ENCODE peak calls at places on chromosome 9, in eight cellular contexts. C is AG04450, D is heart left ventricle, M is lower leg skin, W is astrocyte of the spinal cord, O is colonic mucosa, B is WERI-Rb-1, P is tibial nerve. V is an unnamed sample.

GRCh38 chr9:123373941-123374340 is 17.9 kb downstream of the CRB2 start:
- DNase-seq in P (no peak), W (no peak), D (no peak), O (no peak), C (no peak), B (peak), M (no peak), V (no peak)

GRCh38 chr9:93231121-93231694 is 47.3 kb downstream of the WNK2 start:
- DNase-seq in B (no peak), W (no peak), P (no peak), C (no peak), O (peak), D (peak), M (no peak), V (no peak)

GRCh38 chr9:136086951-136087740 is 7.9 kb downstream of the NACC2 start:
- DNase-seq in P (no peak), C (no peak), B (no peak), M (no peak), W (no peak), D (no peak), O (no peak), V (no peak)

GRCh38 chr9:37732086-37732744 is 21.4 kb upstream of the TRMT10B start:
- DNase-seq in D (no peak), B (peak), P (no peak), W (no peak), M (no peak), O (no peak), C (no peak), V (no peak)

GRCh38 chr9:112050544-112051475 is 124.3 kb downstream of the SUSD1 start:
- DNase-seq in D (peak), W (peak), O (peak), B (no peak), C (peak), P (peak), M (no peak), V (no peak)

GRCh38 chr9:21119093-21119770 is 22.4 kb downstream of the IFNW1 start:
- DNase-seq in M (no peak), B (no peak), W (no peak), P (no peak), O (no peak), D (no peak), C (no peak), V (no peak)

GRCh38 chr9:79026311-79026710 is 545.5 kb upstream of the TLE4 start:
- DNase-seq in M (no peak), W (peak), O (no peak), D (no peak), B (peak), C (no peak), P (no peak), V (no peak)

GRCh38 chr9:79131876-79132377 is 439.8 kb upstream of the TLE4 start:
- DNase-seq in D (no peak), C (no peak), O (no peak), B (peak), P (no peak), W (no peak), M (no peak), V (no peak)

GRCh38 chr9:29974197-29974596 is 2400.9 kb upstream of the C9orf72 start:
- DNase-seq in M (no peak), B (no peak), O (no peak), C (no peak), W (no peak), D (no peak), P (no peak), V (no peak)

GRCh38 chr9:5799314-5799713 is 33.6 kb downstream of the ERMP1 start:
- DNase-seq in O (no peak), P (peak), M (no peak), C (peak), D (no peak), W (peak), B (no peak), V (peak)

GRCh38 chr9:107706706-107707105 is 217.1 kb upstream of the KLF4 start:
- DNase-seq in P (no peak), D (no peak), B (no peak), O (no peak), C (no peak), M (no peak), W (no peak), V (no peak)

GRCh38 chr9:130997925-130998595 is 10.9 kb upstream of the LAMC3 start:
- DNase-seq in B (peak), D (peak), C (peak), P (peak), W (peak), M (no peak), O (peak), V (peak)

DNA sequence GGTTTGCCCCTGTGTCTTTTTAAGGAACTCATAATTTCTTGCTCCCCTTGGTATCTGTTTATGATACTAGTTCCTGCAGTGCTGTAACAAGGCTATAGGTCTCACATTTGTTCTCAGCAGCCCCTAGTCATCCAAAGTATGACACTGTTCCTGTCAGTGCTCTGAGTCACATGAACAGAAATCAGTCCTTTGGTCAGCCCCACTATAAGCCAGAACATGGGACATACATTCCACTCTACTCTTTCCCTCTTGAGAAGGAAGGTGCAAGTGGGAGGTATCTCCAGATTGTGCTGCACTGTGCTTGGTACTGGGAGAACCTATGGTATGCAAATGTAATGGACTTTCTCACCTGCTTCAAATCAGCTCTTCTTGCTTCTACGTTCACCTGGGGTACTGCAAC is 87.0 kb downstream of the IARS1 start:
- DNase-seq in M (no peak), O (no peak), P (no peak), D (no peak), W (peak), C (no peak), B (no peak), V (no peak)
- TF ChIP-seq CTCF in M (no peak), O (no peak), P (no peak), D (no peak), W (no peak), C (no peak), B (no peak), V (no peak)

GRCh38 chr9:110133608-110134214 is 74.2 kb downstream of the C9orf152 start:
- DNase-seq in W (peak), M (no peak), P (no peak), O (no peak), D (no peak), C (no peak), B (no peak), V (no peak)
- H3K4me3 ChIP-seq in W (no peak), M (no peak), P (no peak), O (no peak), D (no peak), C (no peak), B (no peak), V (no peak)

DNA sequence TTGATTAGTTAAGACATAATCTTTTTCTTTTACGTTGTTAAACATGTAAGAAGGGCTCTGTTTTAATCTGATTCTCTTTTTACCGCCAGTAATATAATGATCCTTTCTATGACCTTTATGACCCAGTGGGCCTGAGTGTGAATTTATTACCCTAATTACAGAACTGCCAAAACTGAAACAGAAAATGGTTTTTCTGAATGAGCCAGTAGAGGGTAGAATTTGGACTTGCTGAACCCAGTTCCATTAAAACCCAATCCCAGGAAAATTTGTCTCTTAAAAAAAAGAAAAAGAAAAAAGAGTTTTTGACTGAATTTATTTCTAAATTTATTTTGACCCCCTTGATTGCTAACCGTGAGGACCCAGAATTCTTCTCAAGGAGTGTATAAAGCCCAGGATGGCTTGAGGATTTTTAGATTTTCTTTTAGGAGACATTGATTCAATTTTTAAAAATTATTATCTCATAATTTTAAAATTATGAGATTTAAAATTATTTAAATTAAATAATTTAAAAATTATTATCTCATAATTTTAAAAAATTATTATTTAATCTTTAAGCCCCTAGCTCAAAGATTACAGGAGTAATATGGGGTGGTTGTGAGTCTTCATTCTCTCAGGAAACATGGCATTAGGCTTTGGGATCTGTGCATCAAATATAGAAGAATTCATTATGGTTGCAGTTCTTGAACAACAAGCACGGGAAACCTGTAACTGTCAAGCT is 94.1 kb upstream of the GLIS3 start:
- DNase-seq in D (no peak), O (no peak), B (no peak), C (no peak), W (no peak), P (no peak), M (no peak), V (no peak)
- TF ChIP-seq CTCF in D (no peak), O (no peak), B (no peak), C (no peak), W (no peak), P (no peak), M (no peak), V (peak)

GRCh38 chr9:121566401-121567141 is 66.9 kb upstream of the GGTA1 start:
- DNase-seq in D (peak), C (no peak), W (peak), O (no peak), B (peak), P (no peak), M (no peak), V (no peak)
- H3K4me3 ChIP-seq in D (peak), C (peak), W (peak), O (no peak), B (peak), P (no peak), M (no peak), V (no peak)

GRCh38 chr9:120714088-120714845 is at the start of gene MEGF9:
- DNase-seq in O (peak), W (peak), B (peak), D (peak), M (peak), C (peak), P (peak), V (peak)
- TF ChIP-seq CTCF in O (no peak), W (no peak), B (no peak), D (no peak), M (no peak), C (no peak), P (peak), V (no peak)

GRCh38 chr9:133349965-133350624 is 2.1 kb downstream of the RPL7A start:
- DNase-seq in D (no peak), O (no peak), B (no peak), C (no peak), M (no peak), W (no peak), P (no peak), V (no peak)
- H3K4me3 ChIP-seq in D (no peak), O (no peak), B (no peak), C (peak), M (no peak), W (peak), P (no peak), V (peak)

GRCh38 chr9:86637515-86637914 is 283.3 kb upstream of the TUT7 start:
- DNase-seq in D (peak), O (no peak), B (peak), M (no peak), P (no peak), C (no peak), W (peak), V (no peak)
- TF ChIP-seq CTCF in D (peak), O (no peak), B (peak), M (no peak), P (peak), C (peak), W (peak), V (peak)

DNA sequence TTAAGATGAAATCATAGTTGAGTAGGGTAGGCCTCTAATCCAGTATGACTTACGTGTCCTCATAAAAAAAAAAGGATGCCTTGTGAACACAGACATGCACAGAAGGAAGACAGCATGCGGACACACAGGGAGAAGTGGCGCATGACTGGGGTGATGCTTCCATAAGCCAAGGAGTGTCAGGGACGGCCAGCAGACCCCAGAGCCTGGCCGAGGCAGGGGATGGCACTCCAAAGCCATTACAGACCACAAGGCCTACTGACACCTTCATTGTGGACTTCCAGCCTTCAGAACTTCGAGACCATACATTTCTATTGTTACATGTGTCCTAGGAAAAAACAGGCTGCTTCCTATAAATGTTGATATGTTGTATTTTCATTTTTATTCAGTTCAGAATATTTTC is 19.9 kb downstream of the EHMT1 start:
- DNase-seq in C (no peak), B (no peak), M (no peak), W (no peak), P (no peak), O (no peak), D (no peak), V (no peak)
- H3K4me3 ChIP-seq in C (no peak), B (no peak), M (no peak), W (no peak), P (no peak), O (no peak), D (no peak), V (no peak)

GRCh38 chr9:126777733-126778132 is 27.1 kb upstream of the ZBTB43 start:
- DNase-seq in M (peak), D (no peak), W (no peak), O (no peak), C (no peak), B (peak), P (no peak), V (no peak)
- TF ChIP-seq CTCF in M (no peak), D (no peak), W (no peak), O (no peak), C (no peak), B (peak), P (no peak), V (peak)